ENCODE peak calls at places on chromosomes 4 and X, in four cellular contexts. M is GOT3, Q is HFF-Myc, I is uterus. D is an unnamed sample.
A peak's percentile ranks its signal among the peaks of the same experiment; 100 is the strongest.

GRCh38 chrX:54178100-54178940 is 4.7 kb downstream of the FAM120C start:
- DNase-seq in Q (no peak), M (no peak), I (no peak), D (no peak)

GRCh38 chr4:75285837-75286236 is 228.4 kb downstream of the RCHY1 start:
- DNase-seq in Q (no peak), I (no peak), M (no peak), D (no peak)

GRCh38 chr4:183348706-183349659 is 26.8 kb upstream of the CLDN24 start:
- DNase-seq in Q (peak; percentile 96), M (no peak), I (no peak), D (no peak)

GRCh38 chr4:83219344-83219990 is 65.1 kb downstream of the COQ2 start:
- DNase-seq in M (peak; percentile 4), I (no peak), Q (no peak), D (peak; percentile 3)

GRCh38 chrX:120790118-120790517 is 85.5 kb downstream of the CT47B1 start:
- DNase-seq in I (peak; percentile 51), M (no peak), Q (no peak), D (peak; percentile 24)

GRCh38 chr4:81039351-81040174 is 9.1 kb downstream of the BMP3 start:
- DNase-seq in M (no peak), I (no peak), Q (no peak), D (no peak)

GRCh38 chr4:153010137-153010536 is 74.0 kb downstream of the FHDC1 start:
- DNase-seq in I (no peak), M (no peak), Q (no peak), D (no peak)

GRCh38 chr4:55330241-55330640 is 15.8 kb upstream of the SRD5A3 start:
- DNase-seq in Q (no peak), M (no peak), I (no peak), D (no peak)

GRCh38 chrX:129786210-129786651 is 6.5 kb downstream of the SASH3 start:
- DNase-seq in Q (no peak), M (no peak), I (no peak), D (no peak)

GRCh38 chrX:137194164-137194563 is 160.4 kb upstream of the GPR101 start:
- DNase-seq in Q (no peak), M (no peak), I (no peak), D (no peak)

GRCh38 chr4:104967034-104967401 is 179.7 kb upstream of the TET2 start:
- DNase-seq in I (no peak), Q (no peak), M (no peak), D (no peak)

GRCh38 chr4:139844459-139845036 is 178.9 kb downstream of the MGST2 start:
- DNase-seq in I (no peak), Q (no peak), M (no peak), D (no peak)

GRCh38 chr4:14110407-14110806 is 482.9 kb upstream of the BOD1L1 start:
- DNase-seq in I (no peak), M (no peak), Q (no peak), D (no peak)

GRCh38 chr4:159390648-159391047 is 287.8 kb downstream of the RAPGEF2 start:
- DNase-seq in I (no peak), Q (peak; percentile 89), M (no peak), D (no peak)

GRCh38 chr4:148935179-148935578 is 493.0 kb upstream of the NR3C2 start:
- DNase-seq in M (no peak), Q (no peak), I (no peak), D (no peak)

GRCh38 chr4:167897116-167897515 is 195.2 kb upstream of the ANXA10 start:
- DNase-seq in M (no peak), Q (peak; percentile 85), I (no peak), D (no peak)

GRCh38 chr4:13126976-13127910 is 356.9 kb downstream of the RAB28 start:
- DNase-seq in I (no peak), Q (no peak), M (no peak), D (no peak)

GRCh38 chr4:15649914-15650545 is 5.1 kb downstream of the FBXL5 start:
- DNase-seq in I (peak; percentile 27), Q (no peak), M (no peak), D (peak; percentile 10)

GRCh38 chr4:121668368-121669162 is 28.2 kb downstream of the ANXA5 start:
- DNase-seq in M (no peak), Q (peak; percentile 96), I (no peak), D (no peak)

D was measured in cerebellum.